ENCODE peak calls at places on chromosome 18, in seven cellular contexts. J is MM.1S, S is HCT116, K is GM23338, Z is neural progenitor cell, G is H1, F is endothelial cell of umbilical vein. P is an unnamed sample. For H3K4me1 and H3K36me3, the result is how much of the 10 kb centered on the place peaks cover.

GRCh38 chr18:35673682-35674081 is 92.1 kb downstream of the GALNT1 start:
- DNase-seq in J (no peak), S (no peak), K (no peak), Z (no peak), G (no peak), F (no peak), P (no peak)

GRCh38 chr18:27887287-27887686 is 289.6 kb downstream of the CDH2 start:
- DNase-seq in J (no peak), S (no peak), K (no peak), Z (no peak), G (no peak), F (no peak), P (no peak)

GRCh38 chr18:77635858-77636257 is 386.2 kb downstream of the GALR1 start:
- DNase-seq in J (no peak), S (no peak), K (no peak), Z (no peak), G (no peak), F (no peak), P (no peak)

GRCh38 chr18:13436596-13436995 is 218.0 kb downstream of the LDLRAD4 start:
- DNase-seq in J (no peak), S (no peak), K (no peak), Z (no peak), G (no peak), F (no peak), P (no peak)

GRCh38 chr18:79955302-79956075 is 4.0 kb upstream of the SLC66A2 start:
- DNase-seq in J (no peak), S (no peak), K (no peak), Z (no peak), G (no peak), F (no peak), P (no peak)

GRCh38 chr18:50780144-50780543 is 39.7 kb downstream of the MRO start:
- DNase-seq in J (no peak), S (no peak), K (no peak), Z (no peak), G (no peak), F (no peak), P (no peak)

GRCh38 chr18:34321075-34321474 is 96.4 kb upstream of the NOL4 start:
- DNase-seq in J (no peak), S (no peak), K (no peak), Z (no peak), G (no peak), F (no peak), P (no peak)

GRCh38 chr18:37544196-37544595 is 21.4 kb downstream of the CELF4 start:
- DNase-seq in J (no peak), S (no peak), K (no peak), Z (peak), G (no peak), F (no peak), P (no peak)

GRCh38 chr18:71371951-71372605 is 1083.2 kb downstream of the SOCS6 start:
- DNase-seq in J (no peak), S (no peak), K (no peak), Z (no peak), G (no peak), F (no peak), P (no peak)

GRCh38 chr18:36411745-36412168 is 114.2 kb downstream of the FHOD3 start:
- DNase-seq in J (no peak), S (peak), K (peak), Z (peak), G (peak), F (no peak), P (peak)

GRCh38 chr18:56541340-56541739 is 97.1 kb downstream of the TXNL1 start:
- DNase-seq in J (peak), S (no peak), K (no peak), Z (no peak), G (no peak), F (no peak), P (no peak)

GRCh38 chr18:62844850-62845643 is 129.7 kb downstream of the PHLPP1 start:
- DNase-seq in J (peak), S (no peak), K (no peak), Z (no peak), G (no peak), F (no peak), P (no peak)

GRCh38 chr18:50396005-50396404 is 21.2 kb downstream of the SKA1 start:
- DNase-seq in J (no peak), S (no peak), K (no peak), Z (no peak), G (no peak), F (no peak), P (no peak)

GRCh38 chr18:61855127-61855991 is 37.4 kb downstream of the RNF152 start:
- DNase-seq in J (no peak), S (no peak), K (no peak), Z (no peak), G (no peak), F (no peak), P (no peak)

GRCh38 chr18:55387139-55387984 is 200.6 kb downstream of the TCF4 start:
- DNase-seq in J (no peak), S (no peak), K (no peak), Z (no peak), G (no peak), F (peak), P (no peak)

GRCh38 chr18:31099490-31100230 is 2.6 kb downstream of the DSC2 start:
- DNase-seq in J (no peak), S (no peak), K (no peak), Z (no peak), G (no peak), F (no peak), P (no peak)

GRCh38 chr18:657311-657997 is at the start of gene TYMS:
- DNase-seq in J (peak), S (peak), K (peak), Z (peak), G (peak), F (peak), P (peak)

GRCh38 chr18:50819027-50819726 is 639 bp downstream of the MRO start:
- DNase-seq in J (no peak), S (no peak), K (peak), Z (peak), G (peak), F (peak), P (no peak)

GRCh38 chr18:77043541-77044280 is 88.9 kb downstream of the MBP start:
- DNase-seq in J (no peak), S (no peak), K (no peak), Z (no peak), G (no peak), F (no peak), P (no peak)

GRCh38 chr18:54250846-54251251 is 18.5 kb upstream of the POLI start:
- DNase-seq in J (peak), S (no peak), K (no peak), Z (no peak), G (no peak), F (peak), P (no peak)

GRCh38 chr18:6396276-6396675 is 18.4 kb downstream of the L3MBTL4 start:
- DNase-seq in J (no peak), S (no peak), K (no peak), Z (no peak), G (no peak), F (no peak), P (no peak)

GRCh38 chr18:51091270-51091669 is 61.3 kb downstream of the SMAD4 start:
- DNase-seq in J (no peak), S (no peak), K (no peak), Z (no peak), G (no peak), F (no peak), P (peak)

GRCh38 chr18:59783138-59783537 is 85.9 kb upstream of the CCBE1 start:
- DNase-seq in J (peak), S (peak), K (peak), Z (peak), G (peak), F (peak), P (peak)

GRCh38 chr18:61448316-61448715 is 115.1 kb downstream of the CDH20 start:
- DNase-seq in J (peak), S (no peak), K (no peak), Z (no peak), G (no peak), F (no peak), P (peak)

GRCh38 chr18:80177128-80177527 is 68.1 kb downstream of the ADNP2 start:
- DNase-seq in J (no peak), S (no peak), K (no peak), Z (no peak), G (no peak), F (no peak), P (no peak)

GRCh38 chr18:80198994-80199748 is 48.1 kb downstream of the PARD6G start:
- DNase-seq in J (no peak), S (no peak), K (no peak), Z (no peak), G (peak), F (no peak), P (no peak)

DNA sequence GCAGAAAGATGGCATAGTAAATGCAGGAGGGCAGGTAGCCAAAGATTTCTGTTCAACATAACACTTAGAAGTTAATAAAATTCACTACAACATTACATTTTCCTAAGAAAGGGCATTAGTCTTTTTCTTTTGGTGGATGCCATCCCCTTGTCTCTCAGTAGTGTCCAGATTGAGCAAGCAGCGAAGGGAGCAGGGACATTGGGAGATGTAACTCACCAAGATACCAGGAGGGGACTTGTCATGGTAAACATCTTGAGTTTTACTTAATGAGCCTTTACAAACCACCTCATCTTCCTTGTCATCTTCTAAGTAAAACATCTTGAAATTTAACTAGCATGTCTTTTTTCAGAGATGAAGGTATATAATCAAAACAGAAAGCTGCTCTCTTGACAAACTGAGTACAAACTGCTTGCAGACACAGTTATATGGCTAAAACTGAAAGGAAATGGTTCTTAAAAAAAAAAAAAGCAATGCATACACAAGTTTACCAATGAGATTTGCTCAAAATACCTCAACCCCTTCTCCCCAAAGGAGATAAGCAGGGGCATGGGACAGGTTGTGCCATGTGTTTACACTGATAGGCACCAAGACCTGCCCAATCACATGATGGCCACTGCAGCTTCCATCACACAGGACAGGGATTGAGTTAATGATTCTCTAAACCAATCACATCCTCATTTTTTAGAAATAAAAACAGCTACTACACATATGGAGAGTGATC is 30.3 kb downstream of the LPIN2 start:
- DNase-seq in J (peak), S (no peak), K (peak), Z (no peak), G (no peak), F (peak), P (no peak)
- H3K4me1 ChIP-seq in J (under half), S (under half), K (under half), Z (under half), G (under half), F (half or more), P (under half)

DNA sequence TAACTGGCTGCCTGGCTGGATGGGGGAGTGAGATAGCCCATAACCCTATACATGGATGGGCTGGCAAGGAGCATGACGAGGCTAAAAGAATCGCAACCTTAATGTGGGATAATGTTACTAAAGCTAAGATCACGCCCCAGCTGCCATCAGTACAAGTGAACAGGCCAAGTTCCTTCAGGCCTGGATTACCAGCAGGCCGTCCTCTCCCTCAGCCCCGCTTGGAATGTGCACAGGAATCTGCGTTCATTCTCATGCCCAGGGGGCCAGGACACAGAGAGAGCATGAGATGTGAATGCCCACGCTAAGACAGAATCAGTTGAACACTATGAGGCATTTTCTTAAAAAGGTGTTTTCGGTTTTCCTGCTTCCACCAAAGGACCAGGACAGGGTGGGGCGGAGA is 34.7 kb downstream of the RMC1 start:
- DNase-seq in J (no peak), S (no peak), K (no peak), Z (no peak), G (no peak), F (no peak), P (no peak)
- H3K36me3 ChIP-seq in J (under half), S (half or more), K (half or more), Z (under half), G (half or more), F (under half), P (half or more)

GRCh38 chr18:29540548-29540947 is 1363.6 kb upstream of the CDH2 start:
- DNase-seq in J (no peak), S (no peak), K (no peak), Z (no peak), G (no peak), F (no peak), P (no peak)
- H2AFZ ChIP-seq in J (no peak), S (no peak), K (no peak), Z (no peak), G (no peak), F (no peak), P (no peak)

GRCh38 chr18:58669731-58670379 is 1.4 kb upstream of the MALT1 start:
- DNase-seq in J (no peak), S (peak), K (no peak), Z (no peak), G (peak), F (peak), P (no peak)

GRCh38 chr18:58671122-58671940 is at the start of gene MALT1:
- DNase-seq in J (peak), S (peak), K (peak), Z (peak), G (peak), F (peak), P (peak)

GRCh38 chr18:58670561-58671121 is 624 bp upstream of the MALT1 start:
- DNase-seq in J (no peak), S (peak), K (peak), Z (peak), G (no peak), F (no peak), P (no peak)

GRCh38 chr18:58674159-58674558 is 2.9 kb downstream of the MALT1 start:
- DNase-seq in J (no peak), S (no peak), K (no peak), Z (no peak), G (no peak), F (no peak), P (no peak)

GRCh38 chr18:58671941-58672565 is 788 bp downstream of the MALT1 start:
- DNase-seq in J (peak), S (no peak), K (peak), Z (no peak), G (no peak), F (peak), P (peak)
- H3K4me1 ChIP-seq in J (under half), S (half or more), K (under half), Z (under half), G (under half), F (under half), P (under half)

DNA sequence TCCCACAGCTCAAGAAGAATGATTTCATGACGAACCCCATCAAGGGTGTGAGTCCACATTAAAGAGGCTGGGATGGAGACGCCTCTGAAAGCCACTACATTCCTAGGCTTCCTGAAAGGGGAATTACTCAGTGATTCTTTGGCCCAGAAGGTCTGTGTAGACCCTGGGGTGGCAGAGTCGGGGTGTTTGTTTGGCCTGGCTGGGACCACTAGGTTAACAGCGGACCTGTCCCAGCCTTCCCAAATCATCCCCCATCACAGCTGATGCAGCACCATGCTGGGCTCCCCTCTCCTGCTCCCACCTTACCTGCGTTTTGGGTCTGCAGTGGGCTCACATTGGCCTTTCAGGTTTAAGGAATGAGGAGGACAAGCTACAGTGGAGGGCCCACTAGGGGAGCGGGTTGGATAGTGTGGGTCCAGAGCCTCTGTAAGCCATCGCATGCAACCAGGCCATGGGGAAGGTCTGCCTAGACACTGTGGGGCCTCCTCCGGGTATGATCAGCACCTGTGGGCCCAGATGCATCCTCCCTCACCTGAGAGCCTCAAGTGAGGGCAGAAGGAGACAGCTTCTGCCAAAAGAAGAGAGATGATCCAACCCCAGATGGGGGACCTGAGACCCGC is 16.2 kb downstream of the DIPK1C start:
- DNase-seq in J (no peak), S (no peak), K (no peak), Z (no peak), G (no peak), F (no peak), P (no peak)
- H3K36me3 ChIP-seq in J (under half), S (under half), K (under half), Z (under half), G (under half), F (under half), P (under half)

GRCh38 chr18:48924621-48925601 is 25.9 kb downstream of the SMAD7 start:
- DNase-seq in J (no peak), S (no peak), K (no peak), Z (peak), G (no peak), F (peak), P (no peak)
- H2AFZ ChIP-seq in J (no peak), S (no peak), K (no peak), Z (no peak), G (no peak), F (peak), P (no peak)

GRCh38 chr18:8609711-8610441 is 639 bp downstream of the RAB12 start:
- DNase-seq in J (peak), S (no peak), K (no peak), Z (peak), G (no peak), F (no peak), P (peak)

GRCh38 chr18:8607776-8608682 is 1.2 kb upstream of the RAB12 start:
- DNase-seq in J (no peak), S (no peak), K (no peak), Z (no peak), G (no peak), F (no peak), P (peak)

GRCh38 chr18:8608795-8609673 is at the start of gene RAB12:
- DNase-seq in J (peak), S (peak), K (peak), Z (peak), G (peak), F (peak), P (peak)

GRCh38 chr18:8611916-8612576 is 2.8 kb downstream of the RAB12 start:
- DNase-seq in J (no peak), S (no peak), K (no peak), Z (no peak), G (no peak), F (no peak), P (no peak)

DNA sequence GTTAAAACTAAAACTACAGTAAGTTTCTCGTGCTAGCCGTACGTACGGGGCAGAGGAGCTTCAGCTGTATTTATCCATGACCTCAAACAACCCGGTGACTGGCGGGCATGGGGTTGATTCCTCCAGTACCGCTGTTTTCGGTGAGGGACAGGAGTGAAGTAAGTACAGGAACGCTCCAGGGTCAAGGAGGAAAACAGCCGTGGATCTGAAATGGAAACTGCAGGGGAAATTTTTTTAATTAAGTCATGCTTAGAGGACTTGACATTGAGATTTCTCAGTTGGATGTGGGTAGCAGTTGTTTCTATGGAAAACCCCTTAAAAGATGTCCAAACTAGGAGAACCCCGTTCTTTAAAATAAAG is 1.2 kb downstream of the RAB12 start:
- DNase-seq in J (peak), S (no peak), K (no peak), Z (peak), G (no peak), F (peak), P (peak)
- H3K4me1 ChIP-seq in J (under half), S (under half), K (half or more), Z (under half), G (under half), F (under half), P (half or more)

GRCh38 chr18:21632393-21632792 is 20.3 kb downstream of the SNRPD1 start:
- DNase-seq in J (no peak), S (no peak), K (no peak), Z (no peak), G (no peak), F (peak), P (no peak)

GRCh38 chr18:21634588-21635199 is 22.6 kb downstream of the SNRPD1 start:
- DNase-seq in J (no peak), S (no peak), K (no peak), Z (no peak), G (no peak), F (no peak), P (no peak)

GRCh38 chr18:21629089-21629832 is 17.1 kb downstream of the SNRPD1 start:
- DNase-seq in J (no peak), S (no peak), K (no peak), Z (no peak), G (no peak), F (no peak), P (peak)
- H3K36me3 ChIP-seq in J (under half), S (under half), K (half or more), Z (under half), G (half or more), F (under half), P (under half)

GRCh38 chr18:26734760-26735159 is 130.7 kb downstream of the AQP4 start:
- DNase-seq in J (no peak), S (no peak), K (no peak), Z (no peak), G (no peak), F (no peak), P (no peak)

GRCh38 chr18:26723986-26724385 is 141.5 kb downstream of the AQP4 start:
- DNase-seq in J (no peak), S (no peak), K (no peak), Z (no peak), G (no peak), F (no peak), P (no peak)

DNA sequence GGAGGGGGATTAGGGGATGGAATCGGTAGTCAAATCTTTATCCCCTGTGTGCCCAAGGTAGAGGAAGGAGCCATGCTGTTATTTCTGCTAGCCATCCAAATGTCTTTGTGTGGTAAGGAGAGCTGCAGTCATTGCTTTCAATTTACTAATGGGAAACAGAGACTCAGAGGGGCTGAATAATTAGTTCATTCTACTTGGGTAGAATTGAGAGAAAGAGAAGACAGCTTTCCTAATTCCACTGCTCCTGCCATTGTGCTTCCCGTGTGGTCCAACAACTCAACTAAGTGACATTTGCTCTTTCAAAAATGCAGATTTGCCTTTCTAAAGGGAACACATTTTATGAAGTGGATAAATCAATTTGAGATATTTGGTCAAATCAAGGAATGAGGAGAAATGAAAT is 136.1 kb downstream of the AQP4 start:
- DNase-seq in J (no peak), S (no peak), K (no peak), Z (peak), G (no peak), F (no peak), P (no peak)
- H2AFZ ChIP-seq in J (no peak), S (no peak), K (no peak), Z (no peak), G (no peak), F (no peak), P (no peak)